ENCODE peak calls at places on chromosomes 2 and 18, in four cellular contexts. I is globus pallidus, H is GM13977, N is posterior vena cava. W is an unnamed sample.

GRCh38 chr2:207530160-207531023 is 630 bp downstream of the CREB1 start:
- DNase-seq in N (no peak), I (peak; percentile 50), H (peak; percentile 50), W (peak; percentile 77)

GRCh38 chr2:206701952-206702630 is 16.1 kb downstream of the DYTN start:
- DNase-seq in N (no peak), I (no peak), H (no peak), W (no peak)

GRCh38 chr2:220785181-220785580 is 786.9 kb downstream of the EPHA4 start:
- DNase-seq in N (no peak), H (no peak), I (no peak), W (no peak)

GRCh38 chr18:2955966-2956521 is 56.9 kb downstream of the LPIN2 start:
- DNase-seq in N (no peak), I (no peak), H (no peak), W (no peak)

GRCh38 chr2:139122711-139123158 is 342.5 kb upstream of the NXPH2 start:
- DNase-seq in I (no peak), N (no peak), H (no peak), W (no peak)

GRCh38 chr2:105778344-105778607 is 33.6 kb downstream of the NCK2 start:
- DNase-seq in N (no peak), I (no peak), H (no peak), W (no peak)

GRCh38 chr18:13725566-13726227 is 661 bp downstream of the FAM210A start:
- DNase-seq in I (no peak), N (no peak), H (no peak), W (no peak)

GRCh38 chr2:74502720-74503505 is 3.5 kb upstream of the LBX2 start:
- DNase-seq in N (peak; percentile 94), I (no peak), H (peak; percentile 86), W (peak; percentile 94)

GRCh38 chr2:70069049-70069448 is 18.2 kb upstream of the PCBP1 start:
- DNase-seq in N (no peak), I (no peak), H (peak; percentile 58), W (peak; percentile 29)

GRCh38 chr2:82994186-82994585 is 1464.9 kb downstream of the SUCLG1 start:
- DNase-seq in I (no peak), N (no peak), H (no peak), W (no peak)

GRCh38 chr2:7118606-7119503 is 201.6 kb downstream of the RNF144A start:
- DNase-seq in N (no peak), I (no peak), H (peak; percentile 38), W (no peak)

GRCh38 chr2:144747571-144747970 is 227.7 kb upstream of the ZEB2 start:
- DNase-seq in I (no peak), H (no peak), N (no peak), W (no peak)

GRCh38 chr2:227325824-227326195 is 759 bp downstream of the MFF start:
- DNase-seq in N (peak; percentile 83), I (peak; percentile 37), H (peak; percentile 21), W (peak; percentile 66)

GRCh38 chr2:239482801-239483712 is 82.2 kb upstream of the HDAC4 start:
- DNase-seq in N (no peak), I (no peak), H (no peak), W (no peak)

GRCh38 chr18:27778441-27778840 is 398.5 kb downstream of the CDH2 start:
- DNase-seq in N (no peak), H (no peak), I (peak; percentile 15), W (no peak)

GRCh38 chr2:203718087-203718486 is 11.6 kb downstream of the CD28 start:
- DNase-seq in N (no peak), H (no peak), I (no peak), W (no peak)

GRCh38 chr2:160429248-160430000 is 64.2 kb downstream of the RBMS1 start:
- DNase-seq in I (peak; percentile 37), H (peak; percentile 28), N (no peak), W (no peak)

GRCh38 chr2:152320166-152320565 is 14.8 kb upstream of the FMNL2 start:
- DNase-seq in N (no peak), I (no peak), H (no peak), W (no peak)

W was measured in sigmoid colon.